ENCODE peak calls at places on chromosomes 5 and 9, in four cellular contexts. J is colonic mucosa, S is pancreas, G is BJ. H is an unnamed sample.

GRCh38 chr9:114238919-114239879 is 83.7 kb upstream of the ORM1 start:
- DNase-seq in J (no peak), S (no peak), G (peak; percentile 89), H (peak; percentile 73)

GRCh38 chr9:96141666-96142065 is 160.3 kb downstream of the HSD17B3 start:
- DNase-seq in J (no peak), S (no peak), G (no peak), H (no peak)

GRCh38 chr9:36150529-36151305 is 14.2 kb downstream of the GLIPR2 start:
- DNase-seq in J (no peak), S (no peak), G (no peak), H (no peak)

GRCh38 chr9:119101048-119101447 is 268.2 kb downstream of the BRINP1 start:
- DNase-seq in J (no peak), S (no peak), G (no peak), H (no peak)

GRCh38 chr9:21802418-21803000 is at the start of gene MTAP:
- DNase-seq in J (peak; percentile 93), S (peak; percentile 96), G (peak; percentile 70), H (peak; percentile 96)

GRCh38 chr5:35129921-35130485 is 82.3 kb upstream of the AGXT2 start:
- DNase-seq in J (peak; percentile 70), S (peak; percentile 58), G (no peak), H (peak; percentile 22)

GRCh38 chr9:134139081-134139480 is 3.2 kb downstream of the WDR5 start:
- DNase-seq in J (no peak), S (no peak), G (no peak), H (peak; percentile 44)

GRCh38 chr9:2013688-2014087 is 1.5 kb upstream of the SMARCA2 start:
- DNase-seq in J (no peak), S (no peak), G (no peak), H (peak; percentile 45)

GRCh38 chr9:89291741-89292140 is 19.3 kb upstream of the CKS2 start:
- DNase-seq in J (no peak), S (no peak), G (no peak), H (no peak)

GRCh38 chr9:19138084-19138483 is 10.8 kb upstream of the PLIN2 start:
- DNase-seq in J (no peak), S (no peak), G (no peak), H (no peak)

GRCh38 chr5:165508286-165508685 is 2002.9 kb downstream of the MAT2B start:
- DNase-seq in J (no peak), S (no peak), G (no peak), H (no peak)

GRCh38 chr5:82355053-82355452 is 76.9 kb upstream of the RPS23 start:
- DNase-seq in J (no peak), S (no peak), G (no peak), H (no peak)

GRCh38 chr5:177526791-177527190 is 10.0 kb upstream of the DDX41 start:
- DNase-seq in J (no peak), S (no peak), G (no peak), H (no peak)

GRCh38 chr5:123116063-123116462 is 27.0 kb downstream of the PRDM6 start:
- DNase-seq in J (no peak), S (no peak), G (peak; percentile 38), H (no peak)

GRCh38 chr5:158313027-158313738 is 454.2 kb upstream of the CLINT1 start:
- DNase-seq in J (no peak), S (no peak), G (no peak), H (no peak)

GRCh38 chr5:160742446-160742845 is 109.6 kb downstream of the ATP10B start:
- DNase-seq in J (no peak), S (no peak), G (no peak), H (no peak)

GRCh38 chr9:107102011-107102410 is 181.1 kb upstream of the RAD23B start:
- DNase-seq in J (no peak), S (no peak), G (no peak), H (no peak)

GRCh38 chr9:91795500-91796241 is 154.4 kb downstream of the ROR2 start:
- DNase-seq in J (no peak), S (no peak), G (no peak), H (peak; percentile 26)

GRCh38 chr5:141864371-141865370 is 13.5 kb downstream of the PCDH1 start:
- DNase-seq in J (no peak), S (peak; percentile 11), G (no peak), H (no peak)

GRCh38 chr5:84286662-84287061 is 98.0 kb downstream of the EDIL3 start:
- DNase-seq in J (no peak), S (no peak), G (no peak), H (peak; percentile 47)

GRCh38 chr5:120368923-120369715 is 95.0 kb upstream of the PRR16 start:
- DNase-seq in J (peak; percentile 90), S (peak; percentile 85), G (no peak), H (peak; percentile 60)

GRCh38 chr5:127673401-127673800 is 24.5 kb downstream of the CTXN3 start:
- DNase-seq in J (no peak), S (no peak), G (no peak), H (peak; percentile 36)

GRCh38 chr9:92432350-92432749 is 8.1 kb upstream of the OMD start:
- DNase-seq in J (no peak), S (no peak), G (no peak), H (no peak)

GRCh38 chr9:34185778-34186551 is 7.1 kb downstream of the UBAP1 start:
- DNase-seq in J (no peak), S (peak; percentile 41), G (peak; percentile 79), H (peak; percentile 95)

GRCh38 chr5:178308541-178309092 is 76.0 kb upstream of the PHYKPL start:
- DNase-seq in J (no peak), S (no peak), G (no peak), H (no peak)

GRCh38 chr5:36878421-36879088 is 2.0 kb downstream of the NIPBL start:
- DNase-seq in J (peak; percentile 45), S (no peak), G (no peak), H (peak; percentile 62)

GRCh38 chr5:54649041-54649504 is 131.5 kb downstream of the SNX18 start:
- DNase-seq in J (no peak), S (no peak), G (no peak), H (no peak)

GRCh38 chr9:74496819-74497749 is at the start of gene RORB:
- DNase-seq in J (peak; percentile 44), S (peak; percentile 56), G (no peak), H (peak; percentile 71)

GRCh38 chr5:181138258-181138657 is 7.3 kb upstream of the OR2V1 start:
- DNase-seq in J (no peak), S (no peak), G (no peak), H (no peak)

GRCh38 chr9:112790231-112790774 is 39.7 kb downstream of the SNX30 start:
- DNase-seq in J (no peak), S (no peak), G (no peak), H (no peak)

GRCh38 chr5:83471405-83472212 is at the start of gene VCAN:
- DNase-seq in J (peak; percentile 38), S (peak; percentile 26), G (no peak), H (peak; percentile 86)

GRCh38 chr9:99368341-99369326 is 146.6 kb downstream of the SEC61B start:
- DNase-seq in J (no peak), S (peak; percentile 25), G (peak; percentile 55), H (peak; percentile 75)

GRCh38 chr5:59661306-59661705 is 232.2 kb downstream of the PDE4D start:
- DNase-seq in J (no peak), S (no peak), G (no peak), H (peak; percentile 30)

GRCh38 chr5:103092676-103093075 is 27.3 kb downstream of the GIN1 start:
- DNase-seq in J (no peak), S (no peak), G (no peak), H (peak; percentile 8)

GRCh38 chr9:112921549-112921948 is 30.9 kb upstream of the SLC46A2 start:
- DNase-seq in J (no peak), S (no peak), G (no peak), H (peak; percentile 85)

GRCh38 chr5:68519135-68519534 is 303.6 kb downstream of the PIK3R1 start:
- DNase-seq in J (no peak), S (no peak), G (no peak), H (no peak)

GRCh38 chr5:58019614-58020013 is 440.3 kb downstream of the PLK2 start:
- DNase-seq in J (peak; percentile 41), S (no peak), G (no peak), H (no peak)

GRCh38 chr5:142839711-142840441 is 69.7 kb downstream of the ARHGAP26 start:
- DNase-seq in J (peak; percentile 55), S (peak; percentile 46), G (no peak), H (peak; percentile 30)

DNA sequence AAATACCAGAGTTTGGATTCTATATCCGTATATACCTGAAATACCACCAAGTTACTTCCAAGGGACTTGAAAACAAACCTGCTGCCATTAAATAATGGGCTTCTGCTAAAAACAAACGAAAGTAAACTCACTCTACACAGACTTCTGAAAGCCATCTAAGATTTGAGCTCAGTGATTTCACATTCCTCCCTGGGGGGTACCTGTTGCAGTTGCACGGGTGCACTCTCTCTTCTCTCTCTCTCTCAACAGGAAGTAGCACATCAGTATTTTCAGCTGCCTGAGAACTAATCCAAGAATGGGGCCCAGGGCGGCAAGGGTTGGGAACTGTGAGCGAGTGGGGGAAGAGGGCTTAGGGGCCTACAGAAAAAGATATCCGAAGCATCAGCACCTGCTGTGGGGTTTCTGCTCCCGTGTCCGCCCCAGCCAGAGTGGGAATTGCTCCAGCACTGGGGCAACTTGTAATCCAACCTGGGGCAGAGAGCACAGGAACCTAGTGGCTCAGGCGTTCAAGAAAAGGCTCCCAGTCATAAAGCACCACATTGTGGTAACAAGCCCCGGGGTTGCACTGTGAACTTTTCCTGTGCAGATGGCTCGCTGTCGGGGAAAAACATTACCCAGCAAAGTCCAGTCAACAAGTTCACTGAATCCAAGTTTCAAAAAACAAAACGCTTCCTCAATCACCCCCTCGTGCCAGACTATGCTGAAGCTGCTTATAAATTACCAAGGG is 99.8 kb downstream of the EFNA5 start:
- DNase-seq in J (peak; percentile 61), S (no peak), G (no peak), H (peak; percentile 62)
- H3K4me3 ChIP-seq in J (peak overlapping the region; percentile 44), S (peak overlapping the region; percentile 11), G (no peak overlapping the region), H (no peak overlapping the region)

GRCh38 chr9:5263568-5264218 is 32.5 kb downstream of the INSL4 start:
- DNase-seq in J (no peak), S (no peak), G (no peak), H (peak; percentile 63)
- TF ChIP-seq CTCF in J (no peak), S (no peak), G (no peak), H (peak; percentile 48)

GRCh38 chr9:131707677-131708612 is 31.9 kb downstream of the RAPGEF1 start:
- DNase-seq in J (no peak), S (peak; percentile 79), G (no peak), H (peak; percentile 60)
- H3K4me3 ChIP-seq in J (no peak overlapping the region), S (no peak overlapping the region), G (no peak overlapping the region), H (no peak overlapping the region)

DNA sequence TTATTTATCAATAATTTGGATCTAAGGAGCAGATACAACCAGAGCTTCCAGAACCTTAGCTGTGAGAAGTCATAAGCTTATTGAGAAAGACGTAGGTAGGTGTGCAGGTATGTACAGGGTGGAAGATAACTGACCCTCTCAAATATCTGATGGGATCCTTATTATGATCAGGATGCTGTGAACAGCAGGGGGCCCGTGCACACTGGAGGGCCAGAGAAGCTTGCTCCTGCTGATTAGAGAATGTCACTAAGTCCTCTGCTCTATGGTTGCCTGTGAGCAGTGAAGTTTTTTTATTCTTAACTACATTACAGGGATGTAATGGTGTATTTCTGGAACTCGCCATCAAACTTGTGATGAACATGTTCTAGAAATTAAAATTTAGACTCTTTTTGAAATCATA is 108.9 kb upstream of the POU5F2 start:
- DNase-seq in J (no peak), S (no peak), G (no peak), H (peak; percentile 2)
- TF ChIP-seq CTCF in J (no peak), S (no peak), G (no peak), H (no peak)

H was measured in choroid plexus epithelial cell.